ENCODE peak calls at places on chromosome 7, in four cellular contexts. R is SK-N-SH, T is mucosa of gallbladder, X is aorta. N is an unnamed sample.

GRCh38 chr7:55308186-55308929 is 56.8 kb upstream of the LANCL2 start:
- DNase-seq in R (no peak), T (no peak), X (no peak), N (no peak)

GRCh38 chr7:74203157-74203556 is 6.6 kb upstream of the LAT2 start:
- DNase-seq in R (peak; percentile 64), T (peak; percentile 38), X (peak; percentile 40), N (no peak)

GRCh38 chr7:151925446-151926335 is 30.6 kb upstream of the GALNTL5 start:
- DNase-seq in R (peak; percentile 38), T (peak; percentile 22), X (no peak), N (peak; percentile 43)

GRCh38 chr7:138958026-138958956 is 22.9 kb downstream of the KIAA1549 start:
- DNase-seq in R (no peak), T (no peak), X (no peak), N (no peak)

GRCh38 chr7:151572136-151572535 is 52.4 kb upstream of the RHEB start:
- DNase-seq in R (no peak), T (no peak), X (no peak), N (no peak)

GRCh38 chr7:114415054-114415997 is 711 bp downstream of the FOXP2 start:
- DNase-seq in R (no peak), T (no peak), X (no peak), N (no peak)

GRCh38 chr7:10672186-10672585 is 301.5 kb upstream of the PHF14 start:
- DNase-seq in R (no peak), T (no peak), X (no peak), N (peak; percentile 3)

GRCh38 chr7:17038160-17038782 is 156.5 kb upstream of the AGR3 start:
- DNase-seq in R (no peak), T (no peak), X (no peak), N (no peak)

GRCh38 chr7:98203964-98204605 is 7.2 kb upstream of the BHLHA15 start:
- DNase-seq in R (no peak), T (no peak), X (no peak), N (no peak)

GRCh38 chr7:111640416-111640815 is 78.1 kb upstream of the IMMP2L start:
- DNase-seq in R (no peak), T (no peak), X (no peak), N (no peak)

GRCh38 chr7:30751696-30752273 is at the start of gene INMT:
- DNase-seq in R (no peak), T (no peak), X (peak; percentile 80), N (no peak)

GRCh38 chr7:24718431-24718831 is 38.8 kb downstream of the GSDME start:
- DNase-seq in R (no peak), T (no peak), X (no peak), N (no peak)

GRCh38 chr7:109318146-109318545 is 748.5 kb downstream of the DNAJB9 start:
- DNase-seq in R (no peak), T (no peak), X (no peak), N (no peak)

GRCh38 chr7:139531094-139531493 is 7.6 kb downstream of the CLEC2L start:
- DNase-seq in R (no peak), T (no peak), X (no peak), N (no peak)

GRCh38 chr7:41880107-41880506 is 177.2 kb upstream of the INHBA start:
- DNase-seq in R (no peak), T (peak; percentile 30), X (no peak), N (no peak)

GRCh38 chr7:297611-298374 is 7.8 kb downstream of the FOXL3 start:
- DNase-seq in R (no peak), T (no peak), X (no peak), N (no peak)

GRCh38 chr7:144473908-144474307 is 70.4 kb upstream of the NOBOX start:
- DNase-seq in R (no peak), T (no peak), X (no peak), N (no peak)

GRCh38 chr7:148303295-148304013 is 287.1 kb upstream of the C7orf33 start:
- DNase-seq in R (peak; percentile 35), T (peak; percentile 55), X (peak; percentile 92), N (peak; percentile 30)

GRCh38 chr7:73341877-73342276 is 13.9 kb downstream of the FKBP6 start:
- DNase-seq in R (no peak), T (no peak), X (no peak), N (no peak)

GRCh38 chr7:86643478-86644281 is at the start of gene GRM3:
- DNase-seq in R (peak; percentile 79), T (peak; percentile 22), X (no peak), N (peak; percentile 81)

GRCh38 chr7:107394301-107394700 is 75.6 kb upstream of the GPR22 start:
- DNase-seq in R (no peak), T (no peak), X (no peak), N (no peak)

GRCh38 chr7:151863386-151864079 is 13.4 kb downstream of the PRKAG2 start:
- DNase-seq in R (no peak), T (no peak), X (peak; percentile 22), N (peak; percentile 43)

GRCh38 chr7:2517004-2517403 is 2.6 kb upstream of the LFNG start:
- DNase-seq in R (no peak), T (no peak), X (no peak), N (no peak)

GRCh38 chr7:70830060-70830395 is 301.9 kb upstream of the GALNT17 start:
- DNase-seq in R (no peak), T (no peak), X (no peak), N (no peak)

GRCh38 chr7:7765422-7765821 is 47.0 kb upstream of the RPA3 start:
- DNase-seq in R (no peak), T (no peak), X (no peak), N (no peak)

N was measured in SK-N-DZ.